ENCODE peak calls at places on chromosomes 7 and 10, in five cellular contexts. One of them, this sample, is unnamed.

GRCh38 chr7:31763548-31763947 is 76.5 kb downstream of the PPP1R17 start:
- DNase-seq in heart left ventricle: no peak
- DNase-seq in SW480: no peak
- DNase-seq in stimulated activated CD8-positive, alpha-beta memory T cell treated with anti-CD3 and anti-CD28 coated beads, Interleukin-2, amount 100 ng/mL, for 48 hours: no peak
- DNase-seq in NCI-H460: no peak
- DNase-seq in this sample: no peak

GRCh38 chr7:101299511-101300464 is 21.8 kb downstream of the IFT22 start:
- DNase-seq in heart left ventricle: no peak
- DNase-seq in SW480: no peak
- DNase-seq in stimulated activated CD8-positive, alpha-beta memory T cell treated with anti-CD3 and anti-CD28 coated beads, Interleukin-2, amount 100 ng/mL, for 48 hours: no peak
- DNase-seq in NCI-H460: no peak
- DNase-seq in this sample: no peak

GRCh38 chr10:48670978-48671913 is 13.4 kb upstream of the WDFY4 start:
- DNase-seq in heart left ventricle: no peak
- DNase-seq in SW480: no peak
- DNase-seq in stimulated activated CD8-positive, alpha-beta memory T cell treated with anti-CD3 and anti-CD28 coated beads, Interleukin-2, amount 100 ng/mL, for 48 hours: no peak
- DNase-seq in NCI-H460: no peak
- DNase-seq in this sample: no peak

GRCh38 chr7:102431617-102432298 is 1.6 kb upstream of the ORAI2 start:
- DNase-seq in heart left ventricle: no peak
- DNase-seq in SW480: peak; percentile 94
- DNase-seq in stimulated activated CD8-positive, alpha-beta memory T cell treated with anti-CD3 and anti-CD28 coated beads, Interleukin-2, amount 100 ng/mL, for 48 hours: no peak
- DNase-seq in NCI-H460: no peak
- DNase-seq in this sample: no peak

GRCh38 chr10:127227663-127228062 is 31.3 kb upstream of the INSYN2A start:
- DNase-seq in heart left ventricle: no peak
- DNase-seq in SW480: no peak
- DNase-seq in stimulated activated CD8-positive, alpha-beta memory T cell treated with anti-CD3 and anti-CD28 coated beads, Interleukin-2, amount 100 ng/mL, for 48 hours: no peak
- DNase-seq in NCI-H460: no peak
- DNase-seq in this sample: no peak

GRCh38 chr10:95531994-95532399 is 29.2 kb downstream of the SORBS1 start:
- DNase-seq in heart left ventricle: no peak
- DNase-seq in SW480: no peak
- DNase-seq in stimulated activated CD8-positive, alpha-beta memory T cell treated with anti-CD3 and anti-CD28 coated beads, Interleukin-2, amount 100 ng/mL, for 48 hours: no peak
- DNase-seq in NCI-H460: no peak
- DNase-seq in this sample: no peak

GRCh38 chr10:131419797-131420196 is 108.3 kb upstream of the TCERG1L start:
- DNase-seq in heart left ventricle: no peak
- DNase-seq in SW480: no peak
- DNase-seq in stimulated activated CD8-positive, alpha-beta memory T cell treated with anti-CD3 and anti-CD28 coated beads, Interleukin-2, amount 100 ng/mL, for 48 hours: no peak
- DNase-seq in NCI-H460: no peak
- DNase-seq in this sample: no peak

GRCh38 chr10:99522078-99522479 is 10.7 kb upstream of the NKX2-3 start:
- DNase-seq in heart left ventricle: no peak
- DNase-seq in SW480: no peak
- DNase-seq in stimulated activated CD8-positive, alpha-beta memory T cell treated with anti-CD3 and anti-CD28 coated beads, Interleukin-2, amount 100 ng/mL, for 48 hours: no peak
- DNase-seq in NCI-H460: no peak
- DNase-seq in this sample: no peak

GRCh38 chr7:38054199-38054598 is 123.8 kb upstream of the STARD3NL start:
- DNase-seq in heart left ventricle: no peak
- DNase-seq in SW480: no peak
- DNase-seq in stimulated activated CD8-positive, alpha-beta memory T cell treated with anti-CD3 and anti-CD28 coated beads, Interleukin-2, amount 100 ng/mL, for 48 hours: no peak
- DNase-seq in NCI-H460: no peak
- DNase-seq in this sample: no peak

GRCh38 chr10:110488124-110488681 is 9.5 kb upstream of the DUSP5 start:
- DNase-seq in heart left ventricle: no peak
- DNase-seq in SW480: peak; percentile 46
- DNase-seq in stimulated activated CD8-positive, alpha-beta memory T cell treated with anti-CD3 and anti-CD28 coated beads, Interleukin-2, amount 100 ng/mL, for 48 hours: no peak
- DNase-seq in NCI-H460: no peak
- DNase-seq in this sample: peak; percentile 36

GRCh38 chr10:122114156-122114747 is 125.3 kb downstream of the TACC2 start:
- DNase-seq in heart left ventricle: peak; percentile 51
- DNase-seq in SW480: no peak
- DNase-seq in stimulated activated CD8-positive, alpha-beta memory T cell treated with anti-CD3 and anti-CD28 coated beads, Interleukin-2, amount 100 ng/mL, for 48 hours: no peak
- DNase-seq in NCI-H460: no peak
- DNase-seq in this sample: no peak

GRCh38 chr10:129861776-129862530 is 102.1 kb downstream of the EBF3 start:
- DNase-seq in heart left ventricle: no peak
- DNase-seq in SW480: no peak
- DNase-seq in stimulated activated CD8-positive, alpha-beta memory T cell treated with anti-CD3 and anti-CD28 coated beads, Interleukin-2, amount 100 ng/mL, for 48 hours: no peak
- DNase-seq in NCI-H460: no peak
- DNase-seq in this sample: no peak

GRCh38 chr10:71085689-71086438 is 126.5 kb upstream of the UNC5B start:
- DNase-seq in heart left ventricle: peak; percentile 1
- DNase-seq in SW480: no peak
- DNase-seq in stimulated activated CD8-positive, alpha-beta memory T cell treated with anti-CD3 and anti-CD28 coated beads, Interleukin-2, amount 100 ng/mL, for 48 hours: no peak
- DNase-seq in NCI-H460: no peak
- DNase-seq in this sample: no peak

GRCh38 chr7:25537678-25538375 is 309.5 kb upstream of the NPVF start:
- DNase-seq in heart left ventricle: no peak
- DNase-seq in SW480: no peak
- DNase-seq in stimulated activated CD8-positive, alpha-beta memory T cell treated with anti-CD3 and anti-CD28 coated beads, Interleukin-2, amount 100 ng/mL, for 48 hours: no peak
- DNase-seq in NCI-H460: no peak
- DNase-seq in this sample: no peak

GRCh38 chr10:28668363-28669226 is 8.7 kb upstream of the BAMBI start:
- DNase-seq in heart left ventricle: no peak
- DNase-seq in SW480: peak; percentile 70
- DNase-seq in stimulated activated CD8-positive, alpha-beta memory T cell treated with anti-CD3 and anti-CD28 coated beads, Interleukin-2, amount 100 ng/mL, for 48 hours: peak; percentile 48
- DNase-seq in NCI-H460: no peak
- DNase-seq in this sample: no peak

GRCh38 chr10:132133449-132134291 is 53.1 kb upstream of the DPYSL4 start:
- DNase-seq in heart left ventricle: no peak
- DNase-seq in SW480: no peak
- DNase-seq in stimulated activated CD8-positive, alpha-beta memory T cell treated with anti-CD3 and anti-CD28 coated beads, Interleukin-2, amount 100 ng/mL, for 48 hours: no peak
- DNase-seq in NCI-H460: no peak
- DNase-seq in this sample: no peak

GRCh38 chr7:51009716-51010496 is 227.2 kb upstream of the GRB10 start:
- DNase-seq in heart left ventricle: peak; percentile 58
- DNase-seq in SW480: no peak
- DNase-seq in stimulated activated CD8-positive, alpha-beta memory T cell treated with anti-CD3 and anti-CD28 coated beads, Interleukin-2, amount 100 ng/mL, for 48 hours: no peak
- DNase-seq in NCI-H460: no peak
- DNase-seq in this sample: no peak

GRCh38 chr10:132402781-132403241 is 5.8 kb downstream of the PWWP2B start:
- DNase-seq in heart left ventricle: no peak
- DNase-seq in SW480: no peak
- DNase-seq in stimulated activated CD8-positive, alpha-beta memory T cell treated with anti-CD3 and anti-CD28 coated beads, Interleukin-2, amount 100 ng/mL, for 48 hours: no peak
- DNase-seq in NCI-H460: no peak
- DNase-seq in this sample: no peak

GRCh38 chr10:30755474-30755873 is 125.9 kb upstream of the LYZL2 start:
- DNase-seq in heart left ventricle: peak; percentile 34
- DNase-seq in SW480: no peak
- DNase-seq in stimulated activated CD8-positive, alpha-beta memory T cell treated with anti-CD3 and anti-CD28 coated beads, Interleukin-2, amount 100 ng/mL, for 48 hours: no peak
- DNase-seq in NCI-H460: no peak
- DNase-seq in this sample: no peak

GRCh38 chr7:42046483-42046882 is 190.5 kb downstream of the GLI3 start:
- DNase-seq in heart left ventricle: no peak
- DNase-seq in SW480: no peak
- DNase-seq in stimulated activated CD8-positive, alpha-beta memory T cell treated with anti-CD3 and anti-CD28 coated beads, Interleukin-2, amount 100 ng/mL, for 48 hours: no peak
- DNase-seq in NCI-H460: no peak
- DNase-seq in this sample: no peak

GRCh38 chr7:142856565-142857245 is 1.8 kb downstream of the EPHB6 start:
- DNase-seq in heart left ventricle: no peak
- DNase-seq in SW480: no peak
- DNase-seq in stimulated activated CD8-positive, alpha-beta memory T cell treated with anti-CD3 and anti-CD28 coated beads, Interleukin-2, amount 100 ng/mL, for 48 hours: no peak
- DNase-seq in NCI-H460: no peak
- DNase-seq in this sample: no peak

GRCh38 chr10:78215645-78216044 is 182.0 kb downstream of the RPS24 start:
- DNase-seq in heart left ventricle: peak; percentile 87
- DNase-seq in SW480: no peak
- DNase-seq in stimulated activated CD8-positive, alpha-beta memory T cell treated with anti-CD3 and anti-CD28 coated beads, Interleukin-2, amount 100 ng/mL, for 48 hours: no peak
- DNase-seq in NCI-H460: no peak
- DNase-seq in this sample: no peak

GRCh38 chr7:101696-102376 is 90.5 kb upstream of the FAM20C start:
- DNase-seq in heart left ventricle: no peak
- DNase-seq in SW480: no peak
- DNase-seq in stimulated activated CD8-positive, alpha-beta memory T cell treated with anti-CD3 and anti-CD28 coated beads, Interleukin-2, amount 100 ng/mL, for 48 hours: no peak
- DNase-seq in NCI-H460: peak; percentile 5
- DNase-seq in this sample: peak; percentile 22

GRCh38 chr10:95485445-95485844 is 75.7 kb downstream of the SORBS1 start:
- DNase-seq in heart left ventricle: no peak
- DNase-seq in SW480: no peak
- DNase-seq in stimulated activated CD8-positive, alpha-beta memory T cell treated with anti-CD3 and anti-CD28 coated beads, Interleukin-2, amount 100 ng/mL, for 48 hours: no peak
- DNase-seq in NCI-H460: no peak
- DNase-seq in this sample: no peak

GRCh38 chr10:129020621-129021020 is 446.4 kb upstream of the MGMT start:
- DNase-seq in heart left ventricle: no peak
- DNase-seq in SW480: no peak
- DNase-seq in stimulated activated CD8-positive, alpha-beta memory T cell treated with anti-CD3 and anti-CD28 coated beads, Interleukin-2, amount 100 ng/mL, for 48 hours: no peak
- DNase-seq in NCI-H460: no peak
- DNase-seq in this sample: no peak

GRCh38 chr7:42735081-42735480 is 176.8 kb downstream of the C7orf25 start:
- DNase-seq in heart left ventricle: no peak
- DNase-seq in SW480: no peak
- DNase-seq in stimulated activated CD8-positive, alpha-beta memory T cell treated with anti-CD3 and anti-CD28 coated beads, Interleukin-2, amount 100 ng/mL, for 48 hours: no peak
- DNase-seq in NCI-H460: no peak
- DNase-seq in this sample: no peak

GRCh38 chr7:128836729-128837348 is 6.6 kb downstream of the FLNC start:
- DNase-seq in heart left ventricle: no peak
- DNase-seq in SW480: no peak
- DNase-seq in stimulated activated CD8-positive, alpha-beta memory T cell treated with anti-CD3 and anti-CD28 coated beads, Interleukin-2, amount 100 ng/mL, for 48 hours: no peak
- DNase-seq in NCI-H460: no peak
- DNase-seq in this sample: no peak

GRCh38 chr7:157875230-157876179 is 538.7 kb downstream of the DNAJB6 start:
- DNase-seq in heart left ventricle: no peak
- DNase-seq in SW480: peak; percentile 42
- DNase-seq in stimulated activated CD8-positive, alpha-beta memory T cell treated with anti-CD3 and anti-CD28 coated beads, Interleukin-2, amount 100 ng/mL, for 48 hours: peak; percentile 23
- DNase-seq in NCI-H460: peak; percentile 16
- DNase-seq in this sample: no peak

GRCh38 chr10:14459670-14460069 is 128.9 kb upstream of the FRMD4A start:
- DNase-seq in heart left ventricle: no peak
- DNase-seq in SW480: no peak
- DNase-seq in stimulated activated CD8-positive, alpha-beta memory T cell treated with anti-CD3 and anti-CD28 coated beads, Interleukin-2, amount 100 ng/mL, for 48 hours: no peak
- DNase-seq in NCI-H460: no peak
- DNase-seq in this sample: no peak

GRCh38 chr7:112097524-112097923 is 108.7 kb downstream of the DOCK4 start:
- DNase-seq in heart left ventricle: no peak
- DNase-seq in SW480: no peak
- DNase-seq in stimulated activated CD8-positive, alpha-beta memory T cell treated with anti-CD3 and anti-CD28 coated beads, Interleukin-2, amount 100 ng/mL, for 48 hours: no peak
- DNase-seq in NCI-H460: no peak
- DNase-seq in this sample: no peak

GRCh38 chr7:44102846-44103565 is 1.1 kb upstream of the AEBP1 start:
- DNase-seq in heart left ventricle: no peak
- DNase-seq in SW480: no peak
- DNase-seq in stimulated activated CD8-positive, alpha-beta memory T cell treated with anti-CD3 and anti-CD28 coated beads, Interleukin-2, amount 100 ng/mL, for 48 hours: no peak
- DNase-seq in NCI-H460: no peak
- DNase-seq in this sample: no peak

This sample was measured in Panc1.